ENCODE peak calls at places on chromosomes 16 and 17, in six cellular contexts. One of them, this sample, is unnamed.

GRCh38 chr16:85556456-85557082 is 56.6 kb upstream of the GSE1 start:
- DNase-seq in A549: peak
- DNase-seq in K562: peak
- DNase-seq in HL-60: no peak
- DNase-seq in GM12878: no peak
- DNase-seq in GM23338: peak
- DNase-seq in this sample: no peak

GRCh38 chr16:14364386-14365199 is 265.5 kb downstream of the PARN start:
- DNase-seq in A549: peak
- DNase-seq in K562: no peak
- DNase-seq in HL-60: no peak
- DNase-seq in GM12878: no peak
- DNase-seq in GM23338: peak
- DNase-seq in this sample: no peak

GRCh38 chr16:31354394-31355291 is at the start of gene ITGAX:
- DNase-seq in A549: peak
- DNase-seq in K562: peak
- DNase-seq in HL-60: peak
- DNase-seq in GM12878: peak
- DNase-seq in GM23338: no peak
- DNase-seq in this sample: no peak

GRCh38 chr17:71423871-71424546 is 696.8 kb upstream of the SOX9 start:
- DNase-seq in A549: peak
- DNase-seq in K562: no peak
- DNase-seq in HL-60: no peak
- DNase-seq in GM12878: no peak
- DNase-seq in GM23338: peak
- DNase-seq in this sample: peak

GRCh38 chr17:17921192-17922082 is 50.8 kb downstream of the TOM1L2 start:
- DNase-seq in A549: peak
- DNase-seq in K562: peak
- DNase-seq in HL-60: no peak
- DNase-seq in GM12878: no peak
- DNase-seq in GM23338: peak
- DNase-seq in this sample: no peak

GRCh38 chr16:11064202-11064540 is 119.8 kb downstream of the CLEC16A start:
- DNase-seq in A549: no peak
- DNase-seq in K562: no peak
- DNase-seq in HL-60: no peak
- DNase-seq in GM12878: no peak
- DNase-seq in GM23338: no peak
- DNase-seq in this sample: no peak

GRCh38 chr17:76086384-76086783 is 7.4 kb downstream of the ZACN start:
- DNase-seq in A549: no peak
- DNase-seq in K562: no peak
- DNase-seq in HL-60: no peak
- DNase-seq in GM12878: no peak
- DNase-seq in GM23338: no peak
- DNase-seq in this sample: no peak

GRCh38 chr17:59381716-59382570 is 50.5 kb downstream of the YPEL2 start:
- DNase-seq in A549: no peak
- DNase-seq in K562: no peak
- DNase-seq in HL-60: no peak
- DNase-seq in GM12878: no peak
- DNase-seq in GM23338: no peak
- DNase-seq in this sample: no peak

GRCh38 chr16:84194018-84194417 is 3.1 kb downstream of the ADAD2 start:
- DNase-seq in A549: no peak
- DNase-seq in K562: no peak
- DNase-seq in HL-60: no peak
- DNase-seq in GM12878: no peak
- DNase-seq in GM23338: no peak
- DNase-seq in this sample: no peak

GRCh38 chr16:23174622-23175021 is 7.9 kb upstream of the SCNN1G start:
- DNase-seq in A549: no peak
- DNase-seq in K562: no peak
- DNase-seq in HL-60: no peak
- DNase-seq in GM12878: no peak
- DNase-seq in GM23338: peak
- DNase-seq in this sample: no peak

GRCh38 chr16:8346291-8346690 is 244.0 kb downstream of the TMEM114 start:
- DNase-seq in A549: no peak
- DNase-seq in K562: peak
- DNase-seq in HL-60: no peak
- DNase-seq in GM12878: no peak
- DNase-seq in GM23338: peak
- DNase-seq in this sample: no peak

GRCh38 chr17:3213587-3213986 is 6.1 kb downstream of the OR1A1 start:
- DNase-seq in A549: peak
- DNase-seq in K562: no peak
- DNase-seq in HL-60: no peak
- DNase-seq in GM12878: no peak
- DNase-seq in GM23338: peak
- DNase-seq in this sample: no peak

GRCh38 chr16:17024514-17024913 is 446.2 kb downstream of the XYLT1 start:
- DNase-seq in A549: no peak
- DNase-seq in K562: no peak
- DNase-seq in HL-60: no peak
- DNase-seq in GM12878: no peak
- DNase-seq in GM23338: no peak
- DNase-seq in this sample: no peak

GRCh38 chr17:65193305-65194293 is 56.4 kb downstream of the RGS9 start:
- DNase-seq in A549: no peak
- DNase-seq in K562: no peak
- DNase-seq in HL-60: no peak
- DNase-seq in GM12878: no peak
- DNase-seq in GM23338: no peak
- DNase-seq in this sample: no peak

GRCh38 chr16:23469814-23470213 is 16.8 kb upstream of the COG7 start:
- DNase-seq in A549: peak
- DNase-seq in K562: no peak
- DNase-seq in HL-60: no peak
- DNase-seq in GM12878: no peak
- DNase-seq in GM23338: no peak
- DNase-seq in this sample: no peak

GRCh38 chr17:28744104-28744801 is 442 bp downstream of the TRAF4 start:
- DNase-seq in A549: peak
- DNase-seq in K562: peak
- DNase-seq in HL-60: peak
- DNase-seq in GM12878: no peak
- DNase-seq in GM23338: peak
- DNase-seq in this sample: no peak

GRCh38 chr16:70476272-70477020 is 22.1 kb downstream of the FCSK start:
- DNase-seq in A549: no peak
- DNase-seq in K562: no peak
- DNase-seq in HL-60: no peak
- DNase-seq in GM12878: peak
- DNase-seq in GM23338: no peak
- DNase-seq in this sample: no peak

GRCh38 chr17:76241205-76241539 is 879 bp upstream of the RNF157 start:
- DNase-seq in A549: no peak
- DNase-seq in K562: no peak
- DNase-seq in HL-60: no peak
- DNase-seq in GM12878: no peak
- DNase-seq in GM23338: no peak
- DNase-seq in this sample: no peak

GRCh38 chr17:74922172-74922571 is 883 bp downstream of the USH1G start:
- DNase-seq in A549: no peak
- DNase-seq in K562: no peak
- DNase-seq in HL-60: no peak
- DNase-seq in GM12878: no peak
- DNase-seq in GM23338: no peak
- DNase-seq in this sample: no peak

GRCh38 chr16:15507959-15508336 is 73.6 kb downstream of the BMERB1 start:
- DNase-seq in A549: no peak
- DNase-seq in K562: no peak
- DNase-seq in HL-60: no peak
- DNase-seq in GM12878: no peak
- DNase-seq in GM23338: no peak
- DNase-seq in this sample: no peak

GRCh38 chr17:3935140-3935542 is 18.9 kb upstream of the P2RX1 start:
- DNase-seq in A549: peak
- DNase-seq in K562: peak
- DNase-seq in HL-60: no peak
- DNase-seq in GM12878: no peak
- DNase-seq in GM23338: peak
- DNase-seq in this sample: no peak

GRCh38 chr16:12141073-12141472 is 164.5 kb downstream of the SNX29 start:
- DNase-seq in A549: no peak
- DNase-seq in K562: no peak
- DNase-seq in HL-60: no peak
- DNase-seq in GM12878: no peak
- DNase-seq in GM23338: no peak
- DNase-seq in this sample: no peak

GRCh38 chr17:45894022-45894784 is at the start of gene MAPT:
- DNase-seq in A549: peak
- DNase-seq in K562: peak
- DNase-seq in HL-60: peak
- DNase-seq in GM12878: peak
- DNase-seq in GM23338: peak
- DNase-seq in this sample: peak

GRCh38 chr16:74035816-74036215 is 260.8 kb upstream of the PSMD7 start:
- DNase-seq in A549: peak
- DNase-seq in K562: peak
- DNase-seq in HL-60: peak
- DNase-seq in GM12878: no peak
- DNase-seq in GM23338: peak
- DNase-seq in this sample: no peak

GRCh38 chr17:83091257-83092141 is 12.1 kb downstream of the METRNL start:
- DNase-seq in A549: no peak
- DNase-seq in K562: no peak
- DNase-seq in HL-60: no peak
- DNase-seq in GM12878: no peak
- DNase-seq in GM23338: no peak
- DNase-seq in this sample: no peak

GRCh38 chr16:24950275-24950674 is 64.9 kb downstream of the ARHGAP17 start:
- DNase-seq in A549: no peak
- DNase-seq in K562: no peak
- DNase-seq in HL-60: no peak
- DNase-seq in GM12878: no peak
- DNase-seq in GM23338: no peak
- DNase-seq in this sample: no peak

GRCh38 chr17:75739174-75739573 is 17.9 kb downstream of the ITGB4 start:
- DNase-seq in A549: no peak
- DNase-seq in K562: no peak
- DNase-seq in HL-60: no peak
- DNase-seq in GM12878: no peak
- DNase-seq in GM23338: no peak
- DNase-seq in this sample: no peak

DNA sequence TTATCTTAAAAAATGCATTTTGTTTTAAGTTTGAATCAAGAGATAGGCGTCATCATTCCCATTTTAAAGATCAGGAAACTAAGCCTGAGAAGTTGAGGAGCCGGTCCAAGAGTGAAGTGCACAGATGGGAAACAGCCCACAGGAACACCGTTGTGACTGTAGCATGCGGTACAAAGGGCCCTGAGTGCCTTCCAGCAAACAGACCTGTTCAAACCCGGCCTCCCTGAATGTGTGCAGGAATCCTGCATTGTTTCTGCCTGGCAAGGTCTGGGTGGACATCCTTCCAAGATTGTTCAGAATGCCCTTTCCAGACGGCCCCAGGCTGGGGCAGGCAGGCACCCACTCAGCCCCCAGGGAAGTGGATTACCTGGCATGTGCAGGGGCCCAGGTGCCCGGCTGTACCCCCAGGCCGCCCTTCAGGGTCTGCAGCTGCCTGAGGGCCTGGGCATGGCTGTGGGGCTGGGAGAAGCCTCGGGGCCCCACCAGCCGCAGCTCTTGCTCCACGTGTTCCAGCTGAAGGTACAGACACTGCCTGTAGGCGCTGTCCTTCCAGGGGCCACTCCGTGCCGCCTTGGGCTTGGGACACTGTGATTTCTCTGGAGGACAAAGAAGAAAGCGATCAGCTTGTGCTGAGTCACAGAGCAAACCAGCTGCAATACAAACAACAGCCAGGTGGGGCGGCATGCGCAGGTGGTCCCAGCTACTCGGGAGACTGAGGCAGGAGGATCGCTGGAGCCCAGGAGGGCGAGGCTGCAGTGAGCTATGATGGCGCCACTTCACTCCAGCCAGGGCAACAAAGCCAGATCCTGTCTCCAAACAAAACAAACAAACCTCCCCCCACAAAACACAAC is 45.0 kb upstream of the GCSH start:
- DNase-seq in A549: peak
- DNase-seq in K562: peak
- DNase-seq in HL-60: no peak
- DNase-seq in GM12878: no peak
- DNase-seq in GM23338: peak
- DNase-seq in this sample: no peak
- TF ChIP-seq REST in A549: no peak
- TF ChIP-seq REST in K562: no peak
- TF ChIP-seq REST in HL-60: no peak
- TF ChIP-seq REST in GM12878: no peak
- TF ChIP-seq REST in GM23338: no peak
- TF ChIP-seq REST in this sample: no peak

GRCh38 chr17:66339563-66339962 is 37.1 kb downstream of the PRKCA start:
- DNase-seq in A549: no peak
- DNase-seq in K562: no peak
- DNase-seq in HL-60: no peak
- DNase-seq in GM12878: no peak
- DNase-seq in GM23338: no peak
- DNase-seq in this sample: no peak
- H3K27ac ChIP-seq in A549: no peak
- H3K27ac ChIP-seq in K562: no peak
- H3K27ac ChIP-seq in HL-60: no peak
- H3K27ac ChIP-seq in GM12878: no peak
- H3K27ac ChIP-seq in GM23338: no peak
- H3K27ac ChIP-seq in this sample: no peak

DNA sequence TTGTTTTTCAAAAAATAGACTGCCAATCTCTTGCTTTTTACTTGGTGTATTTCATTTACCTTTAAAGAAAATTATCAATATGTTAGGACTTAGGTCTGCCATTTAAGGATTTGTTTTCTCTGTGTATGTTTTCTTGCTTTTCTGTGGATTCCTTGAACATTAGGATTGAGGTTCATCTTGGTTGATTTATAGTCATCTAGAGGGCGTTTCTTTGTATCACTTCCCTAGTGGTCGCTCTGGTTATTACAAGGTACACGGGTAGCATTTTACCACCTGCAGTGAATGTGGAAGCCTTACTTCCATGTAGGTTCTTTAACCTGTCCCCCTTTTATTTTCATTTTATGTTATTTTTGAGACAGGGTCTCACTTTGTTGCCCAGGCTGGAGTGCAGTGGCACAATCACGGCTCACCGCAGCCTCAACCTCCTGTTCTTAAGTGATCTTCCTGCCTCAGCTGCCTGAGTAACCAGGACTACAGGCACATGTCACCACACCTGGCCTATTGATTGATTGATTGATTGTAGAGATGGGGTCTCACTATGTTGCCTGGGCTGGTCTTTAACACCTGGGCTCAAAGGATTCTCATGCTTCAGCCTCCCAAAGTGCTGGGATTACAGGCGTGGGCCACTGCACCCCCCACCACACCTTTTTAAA is 35.2 kb upstream of the CBX4 start:
- DNase-seq in A549: peak
- DNase-seq in K562: peak
- DNase-seq in HL-60: no peak
- DNase-seq in GM12878: no peak
- DNase-seq in GM23338: peak
- DNase-seq in this sample: no peak
- TF ChIP-seq REST in A549: no peak
- TF ChIP-seq REST in K562: no peak
- TF ChIP-seq REST in HL-60: no peak
- TF ChIP-seq REST in GM12878: no peak
- TF ChIP-seq REST in GM23338: no peak
- TF ChIP-seq REST in this sample: no peak

GRCh38 chr17:47300718-47301117 is 23.0 kb upstream of the EFCAB13 start:
- DNase-seq in A549: no peak
- DNase-seq in K562: no peak
- DNase-seq in HL-60: no peak
- DNase-seq in GM12878: no peak
- DNase-seq in GM23338: no peak
- DNase-seq in this sample: no peak
- H3K27ac ChIP-seq in A549: no peak
- H3K27ac ChIP-seq in K562: no peak
- H3K27ac ChIP-seq in HL-60: no peak
- H3K27ac ChIP-seq in GM12878: no peak
- H3K27ac ChIP-seq in GM23338: no peak
- H3K27ac ChIP-seq in this sample: no peak

This sample was measured in Panc1.